ENCODE peak calls at places on chromosome 15, in nine cellular contexts. X, E, H, Q, V, U, Y, D and A are unnamed samples.
A peak's percentile ranks its signal among the peaks of the same experiment; 100 is the strongest.

GRCh38 chr15:84638103-84638502 is 16.0 kb downstream of the WDR73 start:
- DNase-seq in H (no peak), U (no peak), V (no peak), X (no peak), Q (no peak), Y (no peak), E (no peak), D (no peak), A (no peak)

GRCh38 chr15:40594429-40594836 is 384 bp downstream of the KNL1 start:
- DNase-seq in D (no peak), Q (no peak), X (no peak), Y (peak; percentile 35), U (peak; percentile 46), V (peak; percentile 71), H (peak; percentile 67), E (peak; percentile 54), A (no peak)

GRCh38 chr15:68844856-68845550 is 24.3 kb upstream of the ANP32A start:
- DNase-seq in V (no peak), D (no peak), H (no peak), U (no peak), E (no peak), Y (no peak), X (no peak), Q (no peak), A (no peak)

GRCh38 chr15:59199775-59200465 is 6.7 kb upstream of the LDHAL6B start:
- DNase-seq in D (no peak), X (no peak), U (peak; percentile 8), H (peak; percentile 78), E (no peak), V (no peak), Y (peak; percentile 26), Q (no peak), A (no peak)

GRCh38 chr15:47965297-47965696 is 155.5 kb upstream of the SLC24A5 start:
- DNase-seq in Q (no peak), H (no peak), X (no peak), D (no peak), V (no peak), E (no peak), Y (no peak), U (no peak), A (no peak)

GRCh38 chr15:55254916-55255679 is 34.5 kb downstream of the RAB27A start:
- DNase-seq in E (no peak), H (no peak), Y (no peak), Q (no peak), V (no peak), D (no peak), U (no peak), X (no peak), A (no peak)

GRCh38 chr15:68230157-68231100 is 901 bp upstream of the CLN6 start:
- DNase-seq in E (no peak), U (peak; percentile 4), H (peak; percentile 27), D (no peak), X (no peak), Y (no peak), V (no peak), Q (no peak), A (no peak)

GRCh38 chr15:55530861-55531313 is 22.9 kb upstream of the DNAAF4 start:
- DNase-seq in E (no peak), Y (no peak), D (no peak), H (peak; percentile 34), V (no peak), X (no peak), U (no peak), Q (no peak), A (peak; percentile 42)

GRCh38 chr15:62509395-62509973 is 344.4 kb upstream of the C2CD4B start:
- DNase-seq in H (no peak), Q (no peak), V (no peak), U (no peak), D (no peak), Y (no peak), X (no peak), E (no peak), A (no peak)

GRCh38 chr15:95086543-95087252 is 855.3 kb downstream of the MCTP2 start:
- DNase-seq in Q (no peak), E (no peak), D (peak; percentile 23), X (no peak), Y (no peak), U (no peak), V (no peak), H (peak; percentile 59), A (peak; percentile 46)

GRCh38 chr15:73849641-73850040 is 23.7 kb upstream of the TBC1D21 start:
- DNase-seq in V (no peak), E (no peak), Q (no peak), D (no peak), Y (no peak), H (no peak), X (no peak), U (no peak), A (no peak)

GRCh38 chr15:83843511-83843910 is 189.6 kb downstream of the ADAMTSL3 start:
- DNase-seq in Q (no peak), E (no peak), H (no peak), V (no peak), X (no peak), Y (no peak), D (no peak), U (no peak), A (no peak)